ENCODE peak calls at places on chromosomes 3 and 15, in seven cellular contexts. P is IMR-90, T is foreskin fibroblast, Y is fibroblast of lung, R is fibroblast of the aortic adventitia, M is left lung, H is fibroblast of pulmonary artery. Q is an unnamed sample.

GRCh38 chr15:92000709-92001108 is 147.2 kb downstream of the SLCO3A1 start:
- DNase-seq in P (no peak), T (no peak), Y (no peak), R (no peak), M (no peak), H (no peak), Q (no peak)

GRCh38 chr3:186021673-186022362 is 84.0 kb upstream of the TRA2B start:
- DNase-seq in P (peak; percentile 95), T (peak; percentile 89), Y (peak; percentile 94), R (peak; percentile 91), M (no peak), H (peak; percentile 80), Q (peak; percentile 73)

GRCh38 chr3:178421069-178421468 is 115.2 kb upstream of the KCNMB2 start:
- DNase-seq in P (no peak), T (no peak), Y (no peak), R (no peak), M (no peak), H (no peak), Q (no peak)

GRCh38 chr15:79179108-79179561 is 88.6 kb upstream of the RASGRF1 start:
- DNase-seq in P (peak; percentile 55), T (no peak), Y (peak; percentile 51), R (no peak), M (no peak), H (peak; percentile 7), Q (peak; percentile 75)

GRCh38 chr3:128906031-128906803 is 26.8 kb downstream of the ACAD9 start:
- DNase-seq in P (no peak), T (no peak), Y (no peak), R (no peak), M (no peak), H (no peak), Q (no peak)

GRCh38 chr3:110680365-110680909 is 391.2 kb upstream of the NECTIN3 start:
- DNase-seq in P (peak; percentile 64), T (no peak), Y (peak; percentile 28), R (no peak), M (no peak), H (no peak), Q (peak; percentile 11)

GRCh38 chr3:33663042-33663441 is 55.0 kb downstream of the CLASP2 start:
- DNase-seq in P (no peak), T (no peak), Y (no peak), R (no peak), M (no peak), H (no peak), Q (no peak)

GRCh38 chr3:129599607-129600006 is 6.9 kb downstream of the PLXND1 start:
- DNase-seq in P (peak; percentile 82), T (peak; percentile 83), Y (peak; percentile 87), R (peak; percentile 69), M (no peak), H (peak; percentile 85), Q (no peak)

GRCh38 chr15:78811124-78811824 is at the start of gene ADAMTS7:
- DNase-seq in P (peak; percentile 71), T (peak; percentile 53), Y (peak; percentile 70), R (peak; percentile 62), M (peak; percentile 91), H (peak; percentile 75), Q (peak; percentile 53)

GRCh38 chr15:41945701-41946100 is 26.7 kb downstream of the EHD4 start:
- DNase-seq in P (no peak), T (no peak), Y (no peak), R (no peak), M (no peak), H (no peak), Q (no peak)

GRCh38 chr3:159911664-159912037 is 77.0 kb upstream of the IL12A start:
- DNase-seq in P (no peak), T (no peak), Y (no peak), R (no peak), M (no peak), H (no peak), Q (no peak)
- H3K4me3 ChIP-seq in P (no peak overlapping the region), T (no peak overlapping the region), Y (no peak overlapping the region), R (no peak overlapping the region), M (no peak overlapping the region), H (no peak overlapping the region), Q (no peak overlapping the region)

GRCh38 chr3:197503652-197504051 is 52.1 kb downstream of the BDH1 start:
- DNase-seq in P (no peak), T (no peak), Y (no peak), R (no peak), M (no peak), H (no peak), Q (no peak)

GRCh38 chr3:197501496-197501878 is 54.3 kb downstream of the BDH1 start:
- DNase-seq in P (peak; percentile 31), T (no peak), Y (peak; percentile 57), R (peak; percentile 36), M (no peak), H (peak; percentile 55), Q (no peak)

GRCh38 chr3:197500812-197501211 is 55.0 kb downstream of the BDH1 start:
- DNase-seq in P (no peak), T (no peak), Y (no peak), R (no peak), M (no peak), H (no peak), Q (peak; percentile 74)

GRCh38 chr3:197504239-197505191 is 51.3 kb downstream of the BDH1 start:
- DNase-seq in P (no peak), T (no peak), Y (no peak), R (no peak), M (no peak), H (no peak), Q (no peak)

GRCh38 chr3:197501879-197502620 is 53.7 kb downstream of the BDH1 start:
- DNase-seq in P (peak; percentile 26), T (no peak), Y (peak; percentile 79), R (peak; percentile 55), M (peak; percentile 80), H (peak; percentile 66), Q (peak; percentile 95)
- TF ChIP-seq CTCF in P (peak; percentile 52), T (peak; percentile 44), Y (peak; percentile 49), R (peak; percentile 53), M (peak; percentile 55), H (peak; percentile 63), Q (peak; percentile 80)

GRCh38 chr15:99454107-99454809 is 111.5 kb upstream of the MEF2A start:
- DNase-seq in P (no peak), T (no peak), Y (no peak), R (no peak), M (no peak), H (no peak), Q (no peak)

GRCh38 chr15:99451484-99451883 is 114.3 kb upstream of the MEF2A start:
- DNase-seq in P (no peak), T (no peak), Y (no peak), R (no peak), M (no peak), H (no peak), Q (no peak)

GRCh38 chr15:99452010-99452409 is 113.8 kb upstream of the MEF2A start:
- DNase-seq in P (no peak), T (no peak), Y (no peak), R (no peak), M (no peak), H (no peak), Q (no peak)

GRCh38 chr15:99453646-99454045 is 112.1 kb upstream of the MEF2A start:
- DNase-seq in P (no peak), T (no peak), Y (no peak), R (no peak), M (no peak), H (no peak), Q (no peak)

DNA sequence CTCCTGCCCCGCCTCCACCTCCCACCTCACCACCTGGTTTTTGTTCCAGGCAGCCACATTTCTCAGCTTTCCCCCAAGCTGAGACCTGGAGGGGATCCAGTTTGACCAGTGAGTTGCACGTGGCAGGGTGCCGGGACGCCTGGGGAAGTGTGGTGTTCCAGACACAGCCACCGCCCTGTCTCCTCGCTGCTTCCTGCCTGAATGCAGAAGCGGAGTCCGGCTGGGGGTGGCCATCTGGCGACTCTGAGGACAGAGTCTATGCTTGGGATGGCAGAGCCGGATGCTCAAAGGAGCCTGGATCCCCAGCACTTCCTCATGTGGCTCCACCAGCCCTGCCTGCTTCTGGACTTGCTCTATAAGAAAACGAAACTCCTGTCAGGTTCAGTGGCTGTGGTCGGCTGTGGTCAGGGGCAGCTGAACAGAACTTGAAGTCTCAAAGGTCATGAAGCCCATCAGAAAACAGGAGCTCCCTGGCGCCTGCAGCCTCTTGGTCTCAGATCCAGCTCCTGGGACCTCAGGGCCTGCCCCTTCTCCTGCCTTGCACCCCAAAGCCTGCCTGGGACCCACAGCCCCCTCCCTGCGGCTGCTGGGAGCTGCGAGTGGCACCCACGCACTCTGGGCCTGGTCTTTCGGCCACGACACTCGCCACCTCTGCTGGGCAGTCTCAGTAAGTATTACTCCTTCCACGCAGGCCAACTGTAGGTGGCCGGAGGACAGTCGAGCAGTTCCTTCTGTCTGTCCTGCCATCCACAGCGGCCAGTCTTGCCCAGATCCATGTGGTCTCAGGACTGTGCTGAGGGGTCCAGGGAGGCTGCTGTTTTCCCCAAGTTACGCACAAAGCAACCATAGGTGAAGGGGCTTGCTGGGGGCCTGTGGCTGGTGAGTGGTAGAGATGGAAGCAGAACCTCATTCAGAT is 112.8 kb upstream of the MEF2A start:
- DNase-seq in P (peak; percentile 18), T (peak; percentile 35), Y (peak; percentile 67), R (peak; percentile 38), M (peak; percentile 93), H (peak; percentile 50), Q (no peak)
- H3K4me3 ChIP-seq in P (no peak overlapping the region), T (no peak overlapping the region), Y (no peak overlapping the region), R (no peak overlapping the region), M (no peak overlapping the region), H (no peak overlapping the region), Q (no peak overlapping the region)

GRCh38 chr15:31605467-31605931 is 278.9 kb downstream of the KLF13 start:
- DNase-seq in P (peak; percentile 81), T (no peak), Y (peak; percentile 24), R (peak; percentile 40), M (no peak), H (no peak), Q (peak; percentile 52)
- TF ChIP-seq CTCF in P (peak; percentile 29), T (peak; percentile 25), Y (peak; percentile 40), R (no peak), M (no peak), H (no peak), Q (no peak)